ENCODE peak calls at places on chromosomes 3 and 15, in four cellular contexts. G is effector CD8-positive, alpha-beta T cell; C is B cell; W is HT-29. F is an unnamed sample.

GRCh38 chr3:38758557-38758956 is 57.5 kb downstream of the SCN10A start:
- DNase-seq in G (no peak), C (no peak), W (no peak), F (no peak)

GRCh38 chr3:4825572-4826236 is 153.5 kb upstream of the BHLHE40 start:
- DNase-seq in G (no peak), C (no peak), W (no peak), F (no peak)

GRCh38 chr3:21508244-21508643 is 242.8 kb downstream of the ZNF385D start:
- DNase-seq in G (no peak), C (no peak), W (no peak), F (no peak)

GRCh38 chr3:21954709-21955108 is 203.7 kb upstream of the ZNF385D start:
- DNase-seq in G (no peak), C (no peak), W (no peak), F (no peak)

GRCh38 chr3:77038928-77039605 is 832 bp upstream of the ROBO2 start:
- DNase-seq in G (no peak), C (no peak), W (no peak), F (no peak)

GRCh38 chr15:63977102-63977501 is 69.2 kb downstream of the DAPK2 start:
- DNase-seq in G (no peak), C (no peak), W (no peak), F (no peak)

GRCh38 chr15:67110958-67111864 is 45.8 kb downstream of the SMAD3 start:
- DNase-seq in G (no peak), C (no peak), W (no peak), F (no peak)

GRCh38 chr15:58522865-58523264 is 91.1 kb downstream of the LIPC start:
- DNase-seq in G (no peak), C (no peak), W (no peak), F (no peak)

GRCh38 chr3:129746629-129747028 is 140.2 kb upstream of the PLXND1 start:
- DNase-seq in G (no peak), C (no peak), W (no peak), F (no peak)

GRCh38 chr3:154132777-154133375 is 11.7 kb downstream of the ARHGEF26 start:
- DNase-seq in G (no peak), C (no peak), W (no peak), F (no peak)

GRCh38 chr3:98817546-98817945 is 54.4 kb downstream of the ST3GAL6 start:
- DNase-seq in G (no peak), C (peak), W (peak), F (peak)

GRCh38 chr3:141239551-141240281 is 8.1 kb downstream of the PXYLP1 start:
- DNase-seq in G (no peak), C (no peak), W (no peak), F (no peak)

GRCh38 chr15:66682246-66682645 is 19.8 kb upstream of the SMAD6 start:
- DNase-seq in G (no peak), C (no peak), W (no peak), F (no peak)

GRCh38 chr3:4776980-4777581 is 202.2 kb upstream of the BHLHE40 start:
- DNase-seq in G (no peak), C (no peak), W (no peak), F (no peak)

GRCh38 chr15:33985751-33986150 is 17.5 kb downstream of the CHRM5 start:
- DNase-seq in G (no peak), C (no peak), W (no peak), F (no peak)

GRCh38 chr3:63705092-63705645 is 52.7 kb downstream of the SNTN start:
- DNase-seq in G (no peak), C (no peak), W (no peak), F (no peak)

GRCh38 chr15:44713006-44713966 is 2.0 kb downstream of the B2M start:
- DNase-seq in G (no peak), C (no peak), W (peak), F (peak)

GRCh38 chr3:192246847-192247520 is 480.4 kb downstream of the FGF12 start:
- DNase-seq in G (no peak), C (no peak), W (no peak), F (no peak)

GRCh38 chr15:39752991-39753390 is 29.6 kb downstream of the FSIP1 start:
- DNase-seq in G (no peak), C (no peak), W (no peak), F (no peak)

GRCh38 chr3:100603449-100603848 is 6.0 kb upstream of the ADGRG7 start:
- DNase-seq in G (no peak), C (peak), W (peak), F (peak)

GRCh38 chr3:172892158-172892557 is 141.6 kb downstream of the ECT2 start:
- DNase-seq in G (no peak), C (no peak), W (no peak), F (no peak)

GRCh38 chr15:20355256-20355868 is 186.2 kb downstream of the GOLGA6L6 start:
- DNase-seq in G (no peak), C (peak), W (no peak), F (no peak)

GRCh38 chr15:63531586-63531985 is 27.2 kb downstream of the USP3 start:
- DNase-seq in G (no peak), C (no peak), W (no peak), F (no peak)

GRCh38 chr15:40716165-40716564 is 21.2 kb downstream of the RAD51 start:
- DNase-seq in G (no peak), C (no peak), W (no peak), F (no peak)

GRCh38 chr3:108338901-108339545 is 42.7 kb downstream of the HHLA2 start:
- DNase-seq in G (no peak), C (no peak), W (no peak), F (no peak)

GRCh38 chr3:14507757-14508504 is 32.2 kb downstream of the GRIP2 start:
- DNase-seq in G (no peak), C (no peak), W (no peak), F (no peak)